ENCODE peak calls at places on chromosomes 1 and 21, in six cellular contexts. One of them, this sample, is unnamed.
A peak's percentile ranks its signal among the peaks of the same experiment; 100 is the strongest.

GRCh38 chr1:65393345-65393744 is 27.1 kb upstream of the LEPR start:
- DNase-seq in HCT116: no peak
- DNase-seq in K562: peak; percentile 29
- DNase-seq in GM12878: peak; percentile 3
- DNase-seq in T47D: no peak
- DNase-seq in SK-N-SH: no peak
- DNase-seq in this sample: no peak

GRCh38 chr1:160580208-160580812 is 1.0 kb upstream of the CD84 start:
- DNase-seq in SK-N-SH: no peak
- DNase-seq in GM12878: no peak
- DNase-seq in T47D: no peak
- DNase-seq in HCT116: no peak
- DNase-seq in K562: no peak
- DNase-seq in this sample: no peak

GRCh38 chr1:4120557-4121292 is 220.7 kb upstream of the C1orf174 start:
- DNase-seq in HCT116: no peak
- DNase-seq in K562: no peak
- DNase-seq in T47D: no peak
- DNase-seq in SK-N-SH: no peak
- DNase-seq in GM12878: no peak
- DNase-seq in this sample: no peak

GRCh38 chr1:227725036-227725435 is 10.1 kb downstream of the JMJD4 start:
- DNase-seq in K562: no peak
- DNase-seq in HCT116: no peak
- DNase-seq in T47D: no peak
- DNase-seq in GM12878: no peak
- DNase-seq in SK-N-SH: no peak
- DNase-seq in this sample: no peak

GRCh38 chr1:21631944-21632887 is 36.9 kb downstream of the RAP1GAP start:
- DNase-seq in K562: peak; percentile 95
- DNase-seq in T47D: no peak
- DNase-seq in GM12878: no peak
- DNase-seq in SK-N-SH: peak; percentile 66
- DNase-seq in HCT116: no peak
- DNase-seq in this sample: no peak

GRCh38 chr1:203306089-203306969 is 1.0 kb downstream of the BTG2 start:
- DNase-seq in T47D: peak; percentile 82
- DNase-seq in SK-N-SH: peak; percentile 82
- DNase-seq in GM12878: no peak
- DNase-seq in K562: peak; percentile 94
- DNase-seq in HCT116: peak; percentile 51
- DNase-seq in this sample: no peak

GRCh38 chr1:155207578-155208405 is at the start of gene THBS3:
- DNase-seq in SK-N-SH: peak; percentile 73
- DNase-seq in HCT116: no peak
- DNase-seq in T47D: no peak
- DNase-seq in K562: no peak
- DNase-seq in GM12878: no peak
- DNase-seq in this sample: no peak

GRCh38 chr1:112251766-112252506 is 144.1 kb upstream of the CTTNBP2NL start:
- DNase-seq in K562: no peak
- DNase-seq in GM12878: no peak
- DNase-seq in SK-N-SH: no peak
- DNase-seq in HCT116: peak; percentile 93
- DNase-seq in T47D: no peak
- DNase-seq in this sample: no peak

GRCh38 chr1:68168545-68169065 is 63.7 kb downstream of the WLS start:
- DNase-seq in SK-N-SH: no peak
- DNase-seq in HCT116: no peak
- DNase-seq in K562: no peak
- DNase-seq in T47D: no peak
- DNase-seq in GM12878: no peak
- DNase-seq in this sample: no peak

GRCh38 chr1:224502459-224503160 is 68.0 kb upstream of the WDR26 start:
- DNase-seq in T47D: peak; percentile 92
- DNase-seq in K562: peak; percentile 39
- DNase-seq in SK-N-SH: peak; percentile 41
- DNase-seq in GM12878: no peak
- DNase-seq in HCT116: no peak
- DNase-seq in this sample: no peak

GRCh38 chr1:47774986-47775834 is 222.0 kb downstream of the TRABD2B start:
- DNase-seq in GM12878: no peak
- DNase-seq in HCT116: no peak
- DNase-seq in T47D: no peak
- DNase-seq in K562: no peak
- DNase-seq in SK-N-SH: no peak
- DNase-seq in this sample: no peak

GRCh38 chr1:214404571-214405213 is 123.7 kb downstream of the SMYD2 start:
- DNase-seq in HCT116: peak; percentile 19
- DNase-seq in T47D: no peak
- DNase-seq in SK-N-SH: no peak
- DNase-seq in GM12878: no peak
- DNase-seq in K562: no peak
- DNase-seq in this sample: no peak

GRCh38 chr1:19169642-19170041 is 40.4 kb downstream of the UBR4 start:
- DNase-seq in SK-N-SH: no peak
- DNase-seq in K562: peak; percentile 44
- DNase-seq in HCT116: no peak
- DNase-seq in GM12878: peak; percentile 55
- DNase-seq in T47D: no peak
- DNase-seq in this sample: no peak

GRCh38 chr1:233569636-233570035 is 44.3 kb upstream of the KCNK1 start:
- DNase-seq in SK-N-SH: no peak
- DNase-seq in HCT116: no peak
- DNase-seq in K562: no peak
- DNase-seq in GM12878: no peak
- DNase-seq in T47D: no peak
- DNase-seq in this sample: no peak

GRCh38 chr1:59730302-59730701 is 84.4 kb upstream of the HOOK1 start:
- DNase-seq in T47D: no peak
- DNase-seq in SK-N-SH: no peak
- DNase-seq in GM12878: no peak
- DNase-seq in K562: no peak
- DNase-seq in HCT116: no peak
- DNase-seq in this sample: no peak

GRCh38 chr1:77542784-77543183 is 139.7 kb downstream of the ZZZ3 start:
- DNase-seq in T47D: no peak
- DNase-seq in HCT116: no peak
- DNase-seq in K562: no peak
- DNase-seq in GM12878: no peak
- DNase-seq in SK-N-SH: no peak
- DNase-seq in this sample: no peak

GRCh38 chr1:12159826-12160225 is 7.0 kb upstream of the TNFRSF1B start:
- DNase-seq in K562: no peak
- DNase-seq in HCT116: peak; percentile 47
- DNase-seq in GM12878: no peak
- DNase-seq in SK-N-SH: no peak
- DNase-seq in T47D: no peak
- DNase-seq in this sample: no peak

GRCh38 chr1:23530750-23531651 is at the start of gene E2F2:
- DNase-seq in HCT116: peak; percentile 81
- DNase-seq in GM12878: no peak
- DNase-seq in SK-N-SH: peak; percentile 94
- DNase-seq in K562: peak; percentile 97
- DNase-seq in T47D: peak; percentile 90
- DNase-seq in this sample: peak; percentile 57

GRCh38 chr1:193786996-193787546 is 600.7 kb upstream of the B3GALT2 start:
- DNase-seq in GM12878: no peak
- DNase-seq in K562: no peak
- DNase-seq in HCT116: no peak
- DNase-seq in SK-N-SH: no peak
- DNase-seq in T47D: no peak
- DNase-seq in this sample: no peak

GRCh38 chr1:20739225-20739624 is 6.7 kb upstream of the SH2D5 start:
- DNase-seq in GM12878: no peak
- DNase-seq in HCT116: no peak
- DNase-seq in SK-N-SH: no peak
- DNase-seq in T47D: no peak
- DNase-seq in K562: no peak
- DNase-seq in this sample: no peak

GRCh38 chr21:38735807-38736206 is 69.9 kb upstream of the ETS2 start:
- DNase-seq in T47D: no peak
- DNase-seq in GM12878: no peak
- DNase-seq in K562: no peak
- DNase-seq in SK-N-SH: no peak
- DNase-seq in HCT116: no peak
- DNase-seq in this sample: no peak

GRCh38 chr21:14737922-14738321 is 191.8 kb upstream of the SAMSN1 start:
- DNase-seq in GM12878: no peak
- DNase-seq in T47D: peak; percentile 86
- DNase-seq in HCT116: peak; percentile 37
- DNase-seq in K562: peak; percentile 88
- DNase-seq in SK-N-SH: peak; percentile 9
- DNase-seq in this sample: no peak

GRCh38 chr1:53440633-53441032 is 18.6 kb upstream of the DMRTB1 start:
- DNase-seq in K562: no peak
- DNase-seq in GM12878: no peak
- DNase-seq in T47D: no peak
- DNase-seq in SK-N-SH: no peak
- DNase-seq in HCT116: no peak
- DNase-seq in this sample: peak; percentile 20

GRCh38 chr21:20997308-20997632 is 939 bp upstream of the NCAM2 start:
- DNase-seq in GM12878: no peak
- DNase-seq in T47D: no peak
- DNase-seq in HCT116: no peak
- DNase-seq in K562: no peak
- DNase-seq in SK-N-SH: peak; percentile 38
- DNase-seq in this sample: no peak

GRCh38 chr1:17665950-17666720 is 89.0 kb upstream of the ACTL8 start:
- DNase-seq in SK-N-SH: no peak
- DNase-seq in HCT116: no peak
- DNase-seq in GM12878: no peak
- DNase-seq in K562: no peak
- DNase-seq in T47D: no peak
- DNase-seq in this sample: no peak

GRCh38 chr1:165580931-165581871 is 37.4 kb downstream of the LRRC52 start:
- DNase-seq in K562: no peak
- DNase-seq in HCT116: no peak
- DNase-seq in T47D: no peak
- DNase-seq in SK-N-SH: no peak
- DNase-seq in GM12878: no peak
- DNase-seq in this sample: no peak

GRCh38 chr1:230753586-230754251 is 6.5 kb downstream of the CAPN9 start:
- DNase-seq in K562: peak; percentile 41
- DNase-seq in T47D: peak; percentile 93
- DNase-seq in GM12878: no peak
- DNase-seq in SK-N-SH: peak; percentile 62
- DNase-seq in HCT116: peak; percentile 3
- DNase-seq in this sample: peak; percentile 79

DNA sequence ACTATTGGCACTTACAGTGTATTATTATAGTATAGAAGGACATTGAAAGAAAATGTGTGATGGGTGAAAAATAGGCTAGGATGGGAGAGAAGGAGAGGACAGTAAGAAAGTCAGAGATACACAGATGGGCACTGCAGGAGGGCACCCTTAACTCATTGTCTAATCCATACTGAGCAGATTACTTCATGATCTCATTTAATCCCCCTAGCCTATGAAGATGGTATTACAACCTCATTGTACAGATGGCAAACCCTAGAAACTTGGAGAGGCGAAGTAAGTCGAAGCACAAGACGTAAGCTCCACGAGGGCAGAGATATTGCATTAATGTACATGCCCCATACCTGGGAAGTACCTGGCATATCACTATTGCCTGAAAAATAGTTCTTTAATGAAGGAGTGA is 346.9 kb upstream of the DAB1 start:
- DNase-seq in SK-N-SH: no peak
- DNase-seq in HCT116: no peak
- DNase-seq in K562: peak; percentile 6
- DNase-seq in T47D: no peak
- DNase-seq in GM12878: no peak
- DNase-seq in this sample: no peak
- TF ChIP-seq JUND in SK-N-SH: no peak
- TF ChIP-seq JUND in HCT116: no peak
- TF ChIP-seq JUND in K562: no peak
- TF ChIP-seq JUND in T47D: no peak
- TF ChIP-seq JUND in GM12878: no peak
- TF ChIP-seq JUND in this sample: no peak

GRCh38 chr1:74508449-74508848 is 4.0 kb downstream of the LRRC53 start:
- DNase-seq in GM12878: no peak
- DNase-seq in HCT116: no peak
- DNase-seq in T47D: no peak
- DNase-seq in K562: no peak
- DNase-seq in SK-N-SH: peak; percentile 8
- DNase-seq in this sample: no peak
- TF ChIP-seq JUND in GM12878: no peak
- TF ChIP-seq JUND in HCT116: no peak
- TF ChIP-seq JUND in T47D: no peak
- TF ChIP-seq JUND in K562: no peak
- TF ChIP-seq JUND in SK-N-SH: no peak
- TF ChIP-seq JUND in this sample: no peak

GRCh38 chr1:244290386-244290785 is 161.3 kb downstream of the ADSS2 start:
- DNase-seq in SK-N-SH: no peak
- DNase-seq in K562: no peak
- DNase-seq in T47D: no peak
- DNase-seq in HCT116: no peak
- DNase-seq in GM12878: no peak
- DNase-seq in this sample: no peak
- TF ChIP-seq JUND in SK-N-SH: no peak
- TF ChIP-seq JUND in K562: no peak
- TF ChIP-seq JUND in T47D: no peak
- TF ChIP-seq JUND in HCT116: no peak
- TF ChIP-seq JUND in GM12878: no peak
- TF ChIP-seq JUND in this sample: no peak

GRCh38 chr1:27831568-27832410 is 1.2 kb downstream of the PPP1R8 start:
- DNase-seq in HCT116: peak; percentile 7
- DNase-seq in SK-N-SH: no peak
- DNase-seq in T47D: no peak
- DNase-seq in K562: peak; percentile 35
- DNase-seq in GM12878: no peak
- DNase-seq in this sample: no peak
- TF ChIP-seq JUND in HCT116: no peak
- TF ChIP-seq JUND in SK-N-SH: no peak
- TF ChIP-seq JUND in T47D: no peak
- TF ChIP-seq JUND in K562: no peak
- TF ChIP-seq JUND in GM12878: no peak
- TF ChIP-seq JUND in this sample: no peak

DNA sequence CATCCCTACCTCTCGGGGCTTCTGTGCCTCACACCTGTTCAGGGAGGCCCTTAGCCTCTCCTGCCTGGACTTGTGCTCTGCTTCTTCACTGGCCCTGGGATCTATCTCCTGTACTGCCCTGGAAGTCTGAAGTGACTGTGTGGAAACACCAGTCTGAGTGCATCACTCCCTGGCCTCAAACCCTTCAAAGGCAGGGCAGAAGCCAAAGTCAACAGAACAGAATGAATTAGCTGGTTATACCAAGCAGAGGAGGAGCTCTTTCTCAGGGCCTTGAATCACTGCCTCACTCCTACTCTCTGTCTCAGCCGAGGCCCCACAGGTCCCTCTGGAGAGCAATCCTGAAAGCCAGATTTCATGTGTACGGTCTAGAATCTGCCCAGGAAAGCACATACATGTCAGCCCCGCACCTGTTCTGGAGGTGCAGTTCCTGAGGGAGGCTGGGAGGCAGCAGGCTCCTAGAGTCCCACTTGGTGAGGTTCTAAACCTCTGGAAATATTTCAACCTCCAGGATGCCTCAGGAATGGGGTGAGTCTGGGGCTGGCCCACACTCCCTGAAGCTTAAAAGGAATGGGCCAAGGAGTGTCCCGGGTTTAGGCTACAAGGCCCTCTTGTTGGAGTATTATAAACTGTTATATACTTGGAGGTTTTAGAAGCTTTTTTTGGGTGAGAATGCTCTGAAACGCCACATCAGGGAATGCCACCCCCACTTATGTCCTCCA is 98.3 kb downstream of the ABCA4 start:
- DNase-seq in HCT116: no peak
- DNase-seq in T47D: peak; percentile 26
- DNase-seq in K562: no peak
- DNase-seq in GM12878: no peak
- DNase-seq in SK-N-SH: no peak
- DNase-seq in this sample: no peak
- TF ChIP-seq JUND in HCT116: no peak
- TF ChIP-seq JUND in T47D: no peak
- TF ChIP-seq JUND in K562: no peak
- TF ChIP-seq JUND in GM12878: no peak
- TF ChIP-seq JUND in SK-N-SH: no peak
- TF ChIP-seq JUND in this sample: no peak